ENCODE peak calls at places on chromosomes 13 and 19, in four cellular contexts. Q, P, U and V are unnamed samples.

GRCh38 chr13:83732755-83733154 is 149.5 kb downstream of the SLITRK1 start:
- DNase-seq in P (no peak), U (no peak), Q (no peak), V (no peak)

GRCh38 chr19:18340990-18341868 is 831 bp downstream of the PGPEP1 start:
- DNase-seq in Q (peak), U (peak), P (peak), V (no peak)

GRCh38 chr13:50805805-50806204 is 37.7 kb downstream of the DLEU7 start:
- DNase-seq in U (peak), P (no peak), Q (no peak), V (peak)

GRCh38 chr13:63636231-63636993 is 2220.8 kb upstream of the PCDH20 start:
- DNase-seq in U (no peak), Q (no peak), P (no peak), V (peak)

GRCh38 chr13:46948338-46948737 is 51.5 kb upstream of the HTR2A start:
- DNase-seq in Q (no peak), P (no peak), U (no peak), V (no peak)

GRCh38 chr19:38905620-38906019 is 5.9 kb downstream of the NFKBIB start:
- DNase-seq in P (no peak), Q (no peak), U (no peak), V (no peak)

GRCh38 chr13:97435794-97436193 is 1.8 kb downstream of the RAP2A start:
- DNase-seq in P (no peak), U (no peak), Q (no peak), V (no peak)

GRCh38 chr13:109744512-109745051 is 41.8 kb downstream of the IRS2 start:
- DNase-seq in U (no peak), Q (no peak), P (no peak), V (no peak)

GRCh38 chr19:38701455-38702063 is 42.7 kb downstream of the CAPN12 start:
- DNase-seq in P (no peak), Q (no peak), U (peak), V (no peak)

GRCh38 chr19:58228584-58229254 is at the start of gene ZNF544:
- DNase-seq in P (peak), U (peak), Q (peak), V (peak)

GRCh38 chr13:44393391-44393790 is 19.8 kb downstream of the SERP2 start:
- DNase-seq in U (no peak), P (no peak), Q (no peak), V (no peak)

GRCh38 chr13:51453959-51454703 is 1.3 kb upstream of the INTS6 start:
- DNase-seq in U (no peak), P (no peak), Q (peak), V (no peak)

GRCh38 chr19:53532362-53532761 is 5.6 kb upstream of the ZNF331 start:
- DNase-seq in U (no peak), P (no peak), Q (no peak), V (no peak)

GRCh38 chr19:41695745-41696144 is 7.7 kb upstream of the CEACAM7 start:
- DNase-seq in Q (no peak), U (no peak), P (no peak), V (no peak)

GRCh38 chr13:72151241-72151640 is 284.2 kb upstream of the DACH1 start:
- DNase-seq in P (no peak), Q (no peak), U (no peak), V (no peak)

GRCh38 chr13:112351825-112352224 is 24.3 kb upstream of the SPACA7 start:
- DNase-seq in P (no peak), U (no peak), Q (no peak), V (no peak)

GRCh38 chr13:45047394-45048328 is 58.3 kb downstream of the GPALPP1 start:
- DNase-seq in P (peak), Q (peak), U (peak), V (peak)

GRCh38 chr13:74243637-74244526 is 109.7 kb upstream of the KLF12 start:
- DNase-seq in U (no peak), P (no peak), Q (no peak), V (no peak)

GRCh38 chr13:112733661-112734379 is 44.0 kb downstream of the ATP11A start:
- DNase-seq in P (peak), Q (peak), U (no peak), V (no peak)

GRCh38 chr13:52002361-52002760 is 8.9 kb downstream of the ATP7B start:
- DNase-seq in Q (no peak), P (no peak), U (no peak), V (no peak)

GRCh38 chr13:37138917-37139316 is 33.5 kb upstream of the CSNK1A1L start:
- DNase-seq in Q (no peak), U (no peak), P (no peak), V (no peak)

GRCh38 chr19:35932291-35932936 is 3.8 kb upstream of the LRFN3 start:
- DNase-seq in U (no peak), P (no peak), Q (no peak), V (no peak)

GRCh38 chr19:45657520-45658163 is 10.4 kb upstream of the GIPR start:
- DNase-seq in P (no peak), U (peak), Q (peak), V (no peak)

GRCh38 chr19:53157601-53158000 is 1.3 kb downstream of the ZNF347 start:
- DNase-seq in Q (no peak), U (no peak), P (peak), V (no peak)

GRCh38 chr13:51397262-51397933 is 55.4 kb downstream of the INTS6 start:
- DNase-seq in Q (no peak), U (no peak), P (no peak), V (peak)

GRCh38 chr19:41018736-41019290 is 27.7 kb downstream of the CYP2B6 start:
- DNase-seq in U (no peak), Q (no peak), P (no peak), V (no peak)

GRCh38 chr13:106087201-106087600 is 448.3 kb downstream of the EFNB2 start:
- DNase-seq in U (no peak), P (no peak), Q (no peak), V (no peak)

GRCh38 chr19:6963937-6964336 is 57.3 kb downstream of the MBD3L2B start:
- DNase-seq in P (peak), Q (peak), U (no peak), V (no peak)

GRCh38 chr13:99347335-99347878 is 40.2 kb upstream of the GPR183 start:
- DNase-seq in P (no peak), Q (no peak), U (no peak), V (no peak)

GRCh38 chr13:99352351-99353271 is 45.4 kb upstream of the GPR183 start:
- DNase-seq in P (no peak), U (no peak), Q (no peak), V (no peak)

GRCh38 chr13:99351772-99352171 is 44.6 kb upstream of the GPR183 start:
- DNase-seq in P (no peak), U (no peak), Q (no peak), V (no peak)

GRCh38 chr13:99347911-99348451 is 40.8 kb upstream of the GPR183 start:
- DNase-seq in U (no peak), Q (no peak), P (no peak), V (no peak)

GRCh38 chr13:99350191-99350590 is 43.0 kb upstream of the GPR183 start:
- DNase-seq in P (no peak), U (no peak), Q (no peak), V (no peak)
- TF ChIP-seq NR3C1 in P (no peak), U (no peak), Q (no peak), V (no peak)

GRCh38 chr19:3250675-3251074 is 26.2 kb downstream of the CELF5 start:
- DNase-seq in U (peak), Q (peak), P (peak), V (no peak)
- TF ChIP-seq NR3C1 in U (no peak), Q (no peak), P (no peak), V (no peak)

DNA sequence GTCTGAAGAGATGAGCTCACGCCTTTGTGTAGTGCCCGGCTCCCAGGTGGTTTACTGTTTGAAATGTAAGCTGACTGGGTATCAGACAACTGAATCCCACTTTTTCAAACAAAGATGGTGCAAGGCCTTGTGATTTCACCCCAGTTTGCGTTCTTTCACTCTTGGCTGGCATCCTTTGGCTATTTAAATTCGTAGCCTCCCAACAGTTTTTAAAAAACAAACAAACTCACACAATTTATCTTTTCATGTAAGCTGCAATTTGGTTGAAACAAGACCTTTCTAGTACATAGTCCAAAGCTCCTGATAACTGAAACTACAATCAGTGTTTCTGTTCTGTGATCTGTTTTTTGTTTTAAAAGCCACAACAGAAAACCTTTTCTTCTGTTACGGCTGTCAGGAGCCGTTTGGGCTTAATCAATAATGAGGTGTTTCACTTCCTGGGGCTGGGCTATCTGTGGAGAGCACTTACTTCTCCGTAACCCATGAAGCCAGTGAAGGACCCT is 65.1 kb upstream of the NPAS1 start:
- DNase-seq in U (peak), P (no peak), Q (no peak), V (no peak)
- TF ChIP-seq NR3C1 in U (no peak), P (no peak), Q (no peak), V (no peak)

GRCh38 chr13:30362869-30363268 is 55.5 kb upstream of the KATNAL1 start:
- DNase-seq in Q (peak), U (no peak), P (no peak), V (no peak)
- TF ChIP-seq NR3C1 in Q (no peak), U (no peak), P (no peak), V (no peak)

DNA sequence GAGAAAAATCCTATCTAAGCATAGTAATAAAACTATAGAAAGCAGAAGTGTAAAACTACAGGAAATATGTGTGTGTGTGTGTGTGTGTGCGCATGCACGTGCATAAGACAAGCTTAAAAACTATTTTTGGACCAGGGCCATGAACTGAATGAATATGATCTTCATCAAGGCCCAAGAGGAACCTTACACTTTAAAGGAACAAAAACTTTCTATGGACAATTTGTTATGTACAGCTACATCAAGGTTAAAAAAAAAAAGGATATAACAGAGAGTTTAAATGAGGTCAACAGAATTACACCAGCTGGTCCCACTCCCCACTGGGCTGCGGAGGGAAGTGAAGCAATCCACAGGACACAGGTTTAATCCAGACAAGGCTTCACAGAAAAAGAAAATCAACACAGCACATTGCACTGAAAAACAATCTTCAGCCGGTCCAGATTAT is 151.1 kb downstream of the LHFPL6 start:
- DNase-seq in U (no peak), P (no peak), Q (no peak), V (no peak)
- TF ChIP-seq NR3C1 in U (no peak), P (no peak), Q (no peak), V (no peak)

GRCh38 chr19:23788415-23788814 is 29.7 kb upstream of the ZNF681 start:
- DNase-seq in P (no peak), Q (no peak), U (no peak), V (no peak)
- TF ChIP-seq NR3C1 in P (no peak), Q (no peak), U (no peak), V (no peak)

GRCh38 chr19:5246554-5247155 is 94.0 kb downstream of the PTPRS start:
- DNase-seq in Q (no peak), U (no peak), P (no peak), V (no peak)
- TF ChIP-seq NR3C1 in Q (no peak), U (no peak), P (no peak), V (no peak)

GRCh38 chr13:89550842-89551422 is 1796.6 kb upstream of the MIR17HG start:
- DNase-seq in Q (no peak), U (no peak), P (no peak), V (no peak)

GRCh38 chr13:89554801-89555200 is 1792.7 kb upstream of the MIR17HG start:
- DNase-seq in Q (no peak), U (peak), P (no peak), V (no peak)
- TF ChIP-seq NR3C1 in Q (no peak), U (no peak), P (no peak), V (no peak)